ENCODE peak calls at places on chromosome 21, in nine cellular contexts. P is AG09319; L is astrocyte; V is PC-3; G is posterior cingulate gyrus; I is T-helper 1 cell; S is endothelial cell; W is substantia nigra; A is stimulated activated CD8-positive, alpha-beta memory T cell treated with anti-CD3 and anti-CD28 coated beads, Interleukin-15, amount 100 ng/mL, for 24 hours. O is an unnamed sample.

GRCh38 chr21:45542242-45542666 is at the start of gene SLC19A1:
- DNase-seq in P (no peak), L (no peak), V (peak; percentile 77), G (peak; percentile 73), I (peak; percentile 72), S (peak; percentile 78), W (peak; percentile 84), A (peak; percentile 52), O (peak; percentile 82)

GRCh38 chr21:44603911-44604310 is 3.5 kb downstream of the KRTAP10-7 start:
- DNase-seq in P (no peak), L (no peak), V (no peak), G (no peak), I (no peak), S (no peak), W (no peak), A (no peak), O (no peak)

GRCh38 chr21:43611598-43612369 is 47.5 kb downstream of the HSF2BP start:
- DNase-seq in P (peak; percentile 72), L (peak; percentile 41), V (peak; percentile 77), G (peak; percentile 49), I (no peak), S (peak; percentile 73), W (peak; percentile 40), A (no peak), O (peak; percentile 59)

GRCh38 chr21:38798481-38798882 is 7.2 kb upstream of the ETS2 start:
- DNase-seq in P (no peak), L (peak; percentile 57), V (peak; percentile 96), G (no peak), I (peak; percentile 10), S (no peak), W (no peak), A (no peak), O (peak; percentile 41)

GRCh38 chr21:44304846-44305245 is 5.0 kb downstream of the PFKL start:
- DNase-seq in P (no peak), L (peak; percentile 12), V (peak; percentile 51), G (peak; percentile 74), I (peak; percentile 31), S (peak; percentile 60), W (peak; percentile 48), A (no peak), O (peak; percentile 64)

GRCh38 chr21:44593598-44594405 is 1.5 kb upstream of the KRTAP10-6 start:
- DNase-seq in P (no peak), L (no peak), V (no peak), G (no peak), I (no peak), S (no peak), W (no peak), A (no peak), O (peak; percentile 60)

GRCh38 chr21:31444061-31444460 is 100.0 kb upstream of the TIAM1 start:
- DNase-seq in P (no peak), L (no peak), V (no peak), G (no peak), I (no peak), S (no peak), W (no peak), A (no peak), O (no peak)

GRCh38 chr21:16180613-16181012 is 450.8 kb downstream of the USP25 start:
- DNase-seq in P (no peak), L (no peak), V (no peak), G (no peak), I (no peak), S (no peak), W (no peak), A (no peak), O (no peak)

GRCh38 chr21:44818636-44819011 is 762 bp upstream of the SUMO3 start:
- DNase-seq in P (no peak), L (no peak), V (no peak), G (no peak), I (no peak), S (no peak), W (no peak), A (no peak), O (no peak)

GRCh38 chr21:25370311-25370744 is 237.0 kb downstream of the MRPL39 start:
- DNase-seq in P (peak; percentile 71), L (peak; percentile 99), V (peak; percentile 97), G (no peak), I (peak; percentile 5), S (no peak), W (no peak), A (no peak), O (peak; percentile 10)

GRCh38 chr21:34046917-34047316 is 26.5 kb upstream of the MRPS6 start:
- DNase-seq in P (no peak), L (no peak), V (no peak), G (no peak), I (no peak), S (no peak), W (no peak), A (no peak), O (no peak)

O was measured in DMS53.